ENCODE peak calls at places on chromosomes 12 and 14, in eight cellular contexts. One of them, this sample, is unnamed. For H3K36me3 and H3K9me3, the result is how much of the 10 kb centered on the place peaks cover.

GRCh38 chr12:111404362-111405148 is 1.2 kb upstream of the SH2B3 start:
- DNase-seq in aorta: no peak
- DNase-seq in mesenchymal stem cell: peak
- DNase-seq in psoas muscle: no peak
- DNase-seq in PC-3: no peak
- DNase-seq in CD8-positive, alpha-beta memory T cell: peak
- DNase-seq in BE2C: no peak
- DNase-seq in fibroblast of lung: peak
- DNase-seq in this sample: no peak

GRCh38 chr12:52835271-52836041 is 1.3 kb upstream of the KRT79 start:
- DNase-seq in aorta: peak
- DNase-seq in mesenchymal stem cell: no peak
- DNase-seq in psoas muscle: no peak
- DNase-seq in PC-3: no peak
- DNase-seq in CD8-positive, alpha-beta memory T cell: no peak
- DNase-seq in BE2C: no peak
- DNase-seq in fibroblast of lung: no peak
- DNase-seq in this sample: no peak

GRCh38 chr12:54991161-54991991 is 6.8 kb upstream of the TESPA1 start:
- DNase-seq in aorta: no peak
- DNase-seq in mesenchymal stem cell: no peak
- DNase-seq in psoas muscle: no peak
- DNase-seq in PC-3: no peak
- DNase-seq in CD8-positive, alpha-beta memory T cell: peak
- DNase-seq in BE2C: no peak
- DNase-seq in fibroblast of lung: no peak
- DNase-seq in this sample: no peak

GRCh38 chr12:114669501-114670256 is 14.3 kb downstream of the TBX3 start:
- DNase-seq in aorta: no peak
- DNase-seq in mesenchymal stem cell: peak
- DNase-seq in psoas muscle: no peak
- DNase-seq in PC-3: peak
- DNase-seq in CD8-positive, alpha-beta memory T cell: no peak
- DNase-seq in BE2C: peak
- DNase-seq in fibroblast of lung: peak
- DNase-seq in this sample: no peak

GRCh38 chr12:101732318-101732717 is 6.9 kb downstream of the SYCP3 start:
- DNase-seq in aorta: no peak
- DNase-seq in mesenchymal stem cell: no peak
- DNase-seq in psoas muscle: no peak
- DNase-seq in PC-3: no peak
- DNase-seq in CD8-positive, alpha-beta memory T cell: no peak
- DNase-seq in BE2C: no peak
- DNase-seq in fibroblast of lung: no peak
- DNase-seq in this sample: no peak

GRCh38 chr14:76985021-76985420 is 43.5 kb downstream of the IRF2BPL start:
- DNase-seq in aorta: no peak
- DNase-seq in mesenchymal stem cell: peak
- DNase-seq in psoas muscle: no peak
- DNase-seq in PC-3: no peak
- DNase-seq in CD8-positive, alpha-beta memory T cell: no peak
- DNase-seq in BE2C: no peak
- DNase-seq in fibroblast of lung: peak
- DNase-seq in this sample: no peak

GRCh38 chr14:88189040-88189839 is 133.8 kb downstream of the KCNK10 start:
- DNase-seq in aorta: peak
- DNase-seq in mesenchymal stem cell: peak
- DNase-seq in psoas muscle: no peak
- DNase-seq in PC-3: peak
- DNase-seq in CD8-positive, alpha-beta memory T cell: peak
- DNase-seq in BE2C: peak
- DNase-seq in fibroblast of lung: peak
- DNase-seq in this sample: peak

GRCh38 chr14:79562158-79562557 is 649.1 kb downstream of the DIO2 start:
- DNase-seq in aorta: no peak
- DNase-seq in mesenchymal stem cell: no peak
- DNase-seq in psoas muscle: no peak
- DNase-seq in PC-3: no peak
- DNase-seq in CD8-positive, alpha-beta memory T cell: no peak
- DNase-seq in BE2C: no peak
- DNase-seq in fibroblast of lung: no peak
- DNase-seq in this sample: no peak

GRCh38 chr14:22994762-22995275 is 12.5 kb upstream of the AJUBA start:
- DNase-seq in aorta: no peak
- DNase-seq in mesenchymal stem cell: peak
- DNase-seq in psoas muscle: no peak
- DNase-seq in PC-3: peak
- DNase-seq in CD8-positive, alpha-beta memory T cell: peak
- DNase-seq in BE2C: peak
- DNase-seq in fibroblast of lung: peak
- DNase-seq in this sample: peak

GRCh38 chr12:50573271-50573670 is 68.5 kb downstream of the DIP2B start:
- DNase-seq in aorta: no peak
- DNase-seq in mesenchymal stem cell: no peak
- DNase-seq in psoas muscle: no peak
- DNase-seq in PC-3: no peak
- DNase-seq in CD8-positive, alpha-beta memory T cell: no peak
- DNase-seq in BE2C: no peak
- DNase-seq in fibroblast of lung: no peak
- DNase-seq in this sample: no peak

GRCh38 chr14:49679271-49679670 is 8.7 kb downstream of the POLE2 start:
- DNase-seq in aorta: no peak
- DNase-seq in mesenchymal stem cell: no peak
- DNase-seq in psoas muscle: no peak
- DNase-seq in PC-3: peak
- DNase-seq in CD8-positive, alpha-beta memory T cell: no peak
- DNase-seq in BE2C: no peak
- DNase-seq in fibroblast of lung: no peak
- DNase-seq in this sample: no peak

GRCh38 chr14:77139022-77139421 is 2.6 kb downstream of the ZDHHC22 start:
- DNase-seq in aorta: no peak
- DNase-seq in mesenchymal stem cell: no peak
- DNase-seq in psoas muscle: no peak
- DNase-seq in PC-3: no peak
- DNase-seq in CD8-positive, alpha-beta memory T cell: no peak
- DNase-seq in BE2C: no peak
- DNase-seq in fibroblast of lung: no peak
- DNase-seq in this sample: no peak

GRCh38 chr14:75295491-75296338 is 17.1 kb downstream of the FOS start:
- DNase-seq in aorta: peak
- DNase-seq in mesenchymal stem cell: peak
- DNase-seq in psoas muscle: peak
- DNase-seq in PC-3: peak
- DNase-seq in CD8-positive, alpha-beta memory T cell: peak
- DNase-seq in BE2C: peak
- DNase-seq in fibroblast of lung: peak
- DNase-seq in this sample: peak

GRCh38 chr12:53049582-53050318 is at the start of gene TNS2:
- DNase-seq in aorta: peak
- DNase-seq in mesenchymal stem cell: peak
- DNase-seq in psoas muscle: peak
- DNase-seq in PC-3: peak
- DNase-seq in CD8-positive, alpha-beta memory T cell: no peak
- DNase-seq in BE2C: peak
- DNase-seq in fibroblast of lung: peak
- DNase-seq in this sample: peak

GRCh38 chr14:65320661-65321308 is 91.7 kb upstream of the FUT8 start:
- DNase-seq in aorta: no peak
- DNase-seq in mesenchymal stem cell: no peak
- DNase-seq in psoas muscle: no peak
- DNase-seq in PC-3: peak
- DNase-seq in CD8-positive, alpha-beta memory T cell: no peak
- DNase-seq in BE2C: no peak
- DNase-seq in fibroblast of lung: no peak
- DNase-seq in this sample: no peak

GRCh38 chr14:93788557-93789365 is 476 bp upstream of the PRIMA1 start:
- DNase-seq in aorta: peak
- DNase-seq in mesenchymal stem cell: no peak
- DNase-seq in psoas muscle: no peak
- DNase-seq in PC-3: peak
- DNase-seq in CD8-positive, alpha-beta memory T cell: no peak
- DNase-seq in BE2C: peak
- DNase-seq in fibroblast of lung: no peak
- DNase-seq in this sample: peak

GRCh38 chr14:25009891-25010290 is 40.1 kb downstream of the STXBP6 start:
- DNase-seq in aorta: no peak
- DNase-seq in mesenchymal stem cell: peak
- DNase-seq in psoas muscle: no peak
- DNase-seq in PC-3: no peak
- DNase-seq in CD8-positive, alpha-beta memory T cell: no peak
- DNase-seq in BE2C: no peak
- DNase-seq in fibroblast of lung: no peak
- DNase-seq in this sample: no peak

GRCh38 chr12:60180298-60180697 is 584.5 kb downstream of the SLC16A7 start:
- DNase-seq in aorta: no peak
- DNase-seq in mesenchymal stem cell: no peak
- DNase-seq in psoas muscle: no peak
- DNase-seq in PC-3: no peak
- DNase-seq in CD8-positive, alpha-beta memory T cell: no peak
- DNase-seq in BE2C: no peak
- DNase-seq in fibroblast of lung: no peak
- DNase-seq in this sample: no peak

GRCh38 chr14:99821519-99822165 is 28.4 kb downstream of the EML1 start:
- DNase-seq in aorta: no peak
- DNase-seq in mesenchymal stem cell: peak
- DNase-seq in psoas muscle: no peak
- DNase-seq in PC-3: peak
- DNase-seq in CD8-positive, alpha-beta memory T cell: no peak
- DNase-seq in BE2C: no peak
- DNase-seq in fibroblast of lung: peak
- DNase-seq in this sample: no peak

GRCh38 chr12:58443981-58444371 is 476.3 kb downstream of the LRIG3 start:
- DNase-seq in aorta: no peak
- DNase-seq in mesenchymal stem cell: peak
- DNase-seq in psoas muscle: no peak
- DNase-seq in PC-3: no peak
- DNase-seq in CD8-positive, alpha-beta memory T cell: no peak
- DNase-seq in BE2C: no peak
- DNase-seq in fibroblast of lung: peak
- DNase-seq in this sample: peak

DNA sequence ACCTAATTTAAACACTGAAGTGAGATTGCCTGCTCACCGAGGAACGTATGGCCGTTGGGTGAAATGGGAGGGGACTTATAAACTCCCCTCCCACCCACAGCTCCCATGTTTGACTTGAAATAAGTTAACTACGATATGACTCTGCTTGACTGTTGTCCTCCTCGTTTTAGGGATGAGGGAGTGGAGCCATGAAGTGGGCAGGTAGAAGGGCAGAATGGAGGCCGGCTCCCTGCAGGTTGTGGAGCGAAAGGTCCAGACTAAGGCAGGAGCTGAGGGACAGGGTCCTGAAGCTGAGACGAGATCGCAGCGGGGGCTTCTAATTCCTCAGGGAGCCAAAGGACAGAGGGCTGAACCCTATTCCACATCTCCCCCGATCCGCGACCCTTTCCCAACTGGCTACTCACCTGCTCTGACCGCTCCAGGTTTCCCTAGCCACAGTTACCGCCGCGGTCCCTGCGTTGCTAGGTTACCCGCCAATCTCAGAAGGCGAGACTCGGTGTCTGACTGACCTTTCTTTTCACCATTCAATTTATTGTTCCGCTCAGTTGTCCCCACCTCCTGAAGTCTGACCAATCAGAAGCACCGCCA is 577 bp upstream of the TPCN1 start:
- DNase-seq in aorta: no peak
- DNase-seq in mesenchymal stem cell: no peak
- DNase-seq in psoas muscle: no peak
- DNase-seq in PC-3: peak
- DNase-seq in CD8-positive, alpha-beta memory T cell: no peak
- DNase-seq in BE2C: no peak
- DNase-seq in fibroblast of lung: no peak
- DNase-seq in this sample: no peak
- H3K4me3 ChIP-seq in aorta: no peak
- H3K4me3 ChIP-seq in mesenchymal stem cell: peak
- H3K4me3 ChIP-seq in psoas muscle: peak
- H3K4me3 ChIP-seq in PC-3: peak
- H3K4me3 ChIP-seq in CD8-positive, alpha-beta memory T cell: peak
- H3K4me3 ChIP-seq in BE2C: peak
- H3K4me3 ChIP-seq in fibroblast of lung: peak
- H3K4me3 ChIP-seq in this sample: peak

GRCh38 chr14:46487582-46488350 is 163.8 kb downstream of the RPL10L start:
- DNase-seq in aorta: no peak
- DNase-seq in mesenchymal stem cell: no peak
- DNase-seq in psoas muscle: no peak
- DNase-seq in PC-3: no peak
- DNase-seq in CD8-positive, alpha-beta memory T cell: no peak
- DNase-seq in BE2C: no peak
- DNase-seq in fibroblast of lung: no peak
- DNase-seq in this sample: no peak

GRCh38 chr14:46480817-46481216 is 170.8 kb downstream of the RPL10L start:
- DNase-seq in aorta: no peak
- DNase-seq in mesenchymal stem cell: no peak
- DNase-seq in psoas muscle: no peak
- DNase-seq in PC-3: no peak
- DNase-seq in CD8-positive, alpha-beta memory T cell: no peak
- DNase-seq in BE2C: no peak
- DNase-seq in fibroblast of lung: no peak
- DNase-seq in this sample: no peak

DNA sequence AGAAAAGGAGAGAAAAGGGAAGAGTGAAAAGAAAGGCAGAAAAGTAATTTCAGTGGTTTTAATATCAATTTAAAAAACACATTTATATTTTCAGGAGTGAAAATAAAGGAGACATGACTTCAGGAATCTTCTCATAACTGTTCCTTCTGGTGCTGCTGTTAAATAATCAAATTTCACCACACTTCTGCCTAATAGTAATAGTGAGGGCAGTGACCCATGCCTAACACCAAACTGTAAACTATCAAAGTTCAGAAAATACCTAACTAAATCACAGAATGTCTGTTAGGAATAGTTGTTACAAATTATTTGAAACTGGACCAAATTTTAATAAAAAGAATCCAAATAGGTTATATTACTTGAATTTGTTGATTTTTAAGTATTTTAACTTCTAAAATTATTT is 169.4 kb downstream of the RPL10L start:
- DNase-seq in aorta: no peak
- DNase-seq in mesenchymal stem cell: no peak
- DNase-seq in psoas muscle: no peak
- DNase-seq in PC-3: no peak
- DNase-seq in CD8-positive, alpha-beta memory T cell: no peak
- DNase-seq in BE2C: no peak
- DNase-seq in fibroblast of lung: no peak
- DNase-seq in this sample: no peak
- H3K36me3 ChIP-seq in aorta: under half
- H3K36me3 ChIP-seq in mesenchymal stem cell: under half
- H3K36me3 ChIP-seq in psoas muscle: under half
- H3K36me3 ChIP-seq in PC-3: under half
- H3K36me3 ChIP-seq in CD8-positive, alpha-beta memory T cell: under half
- H3K36me3 ChIP-seq in BE2C: under half
- H3K36me3 ChIP-seq in fibroblast of lung: under half
- H3K36me3 ChIP-seq in this sample: under half

GRCh38 chr12:89364631-89365030 is 12.3 kb upstream of the DUSP6 start:
- DNase-seq in aorta: no peak
- DNase-seq in mesenchymal stem cell: no peak
- DNase-seq in psoas muscle: no peak
- DNase-seq in PC-3: no peak
- DNase-seq in CD8-positive, alpha-beta memory T cell: no peak
- DNase-seq in BE2C: no peak
- DNase-seq in fibroblast of lung: no peak
- DNase-seq in this sample: no peak
- H3K9me3 ChIP-seq in aorta: under half
- H3K9me3 ChIP-seq in mesenchymal stem cell: under half
- H3K9me3 ChIP-seq in psoas muscle: under half
- H3K9me3 ChIP-seq in PC-3: under half
- H3K9me3 ChIP-seq in CD8-positive, alpha-beta memory T cell: under half
- H3K9me3 ChIP-seq in BE2C: under half
- H3K9me3 ChIP-seq in fibroblast of lung: under half
- H3K9me3 ChIP-seq in this sample: under half

GRCh38 chr14:54444701-54445100 is 3.5 kb upstream of the CNIH1 start:
- DNase-seq in aorta: no peak
- DNase-seq in mesenchymal stem cell: no peak
- DNase-seq in psoas muscle: no peak
- DNase-seq in PC-3: no peak
- DNase-seq in CD8-positive, alpha-beta memory T cell: no peak
- DNase-seq in BE2C: no peak
- DNase-seq in fibroblast of lung: no peak
- DNase-seq in this sample: no peak
- H3K4me3 ChIP-seq in aorta: no peak
- H3K4me3 ChIP-seq in mesenchymal stem cell: peak
- H3K4me3 ChIP-seq in psoas muscle: no peak
- H3K4me3 ChIP-seq in PC-3: no peak
- H3K4me3 ChIP-seq in CD8-positive, alpha-beta memory T cell: no peak
- H3K4me3 ChIP-seq in BE2C: no peak
- H3K4me3 ChIP-seq in fibroblast of lung: no peak
- H3K4me3 ChIP-seq in this sample: no peak

This sample was measured in MG63.